ENCODE peak calls at places on chromosomes 12 and 14, in ten cellular contexts. Y is erythroblast; B is suprapubic skin; C is B cell; Q is epithelial cell of proximal tubule; I is NCI-H446; L is mesenchymal stem cell; W is stimulated activated CD8-positive, alpha-beta memory T cell treated with anti-CD3 and anti-CD28 coated beads, Interleukin-7, amount 100 ng/mL, for 4 hours; V is HuH-7; E is activated naive CD4-positive, alpha-beta T cell. Z is an unnamed sample.

GRCh38 chr14:103594265-103594664 is 31.5 kb downstream of the COA8 start:
- DNase-seq in Y (no peak), B (no peak), C (no peak), Q (no peak), I (no peak), L (peak), W (no peak), V (no peak), E (no peak), Z (peak)

GRCh38 chr14:103656031-103656757 is 27.2 kb downstream of the KLC1 start:
- DNase-seq in Y (no peak), B (no peak), C (no peak), Q (no peak), I (no peak), L (no peak), W (no peak), V (no peak), E (no peak), Z (no peak)

GRCh38 chr12:116861331-116861730 is 19.9 kb downstream of the HRK start:
- DNase-seq in Y (no peak), B (no peak), C (peak), Q (no peak), I (no peak), L (peak), W (no peak), V (no peak), E (no peak), Z (peak)

GRCh38 chr12:102201662-102202061 is 4.0 kb upstream of the PMCH start:
- DNase-seq in Y (no peak), B (no peak), C (no peak), Q (no peak), I (no peak), L (no peak), W (no peak), V (no peak), E (no peak), Z (no peak)

GRCh38 chr12:2113080-2113479 is 60.3 kb downstream of the CACNA1C start:
- DNase-seq in Y (no peak), B (no peak), C (no peak), Q (no peak), I (no peak), L (no peak), W (no peak), V (no peak), E (no peak), Z (no peak)

GRCh38 chr14:92753250-92753649 is 4.8 kb upstream of the LGMN start:
- DNase-seq in Y (no peak), B (no peak), C (no peak), Q (no peak), I (no peak), L (no peak), W (no peak), V (no peak), E (no peak), Z (peak)

GRCh38 chr12:38689704-38690103 is 215.7 kb downstream of the CPNE8 start:
- DNase-seq in Y (no peak), B (no peak), C (no peak), Q (no peak), I (no peak), L (peak), W (no peak), V (no peak), E (no peak), Z (no peak)

GRCh38 chr14:94011795-94012194 is 14.3 kb upstream of the OTUB2 start:
- DNase-seq in Y (no peak), B (no peak), C (no peak), Q (no peak), I (no peak), L (peak), W (no peak), V (no peak), E (no peak), Z (no peak)

GRCh38 chr12:14946856-14947255 is 8.5 kb upstream of the ERP27 start:
- DNase-seq in Y (no peak), B (no peak), C (no peak), Q (no peak), I (no peak), L (no peak), W (no peak), V (no peak), E (no peak), Z (no peak)

GRCh38 chr14:20501346-20501745 is 4.0 kb upstream of the RNASE10 start:
- DNase-seq in Y (no peak), B (no peak), C (no peak), Q (no peak), I (no peak), L (no peak), W (no peak), V (no peak), E (no peak), Z (no peak)

GRCh38 chr14:42930058-42930457 is 1323.4 kb downstream of the LRFN5 start:
- DNase-seq in Y (no peak), B (no peak), C (no peak), Q (no peak), I (no peak), L (peak), W (no peak), V (no peak), E (no peak), Z (no peak)

GRCh38 chr12:48349471-48349870 is 1.2 kb downstream of the ZNF641 start:
- DNase-seq in Y (no peak), B (no peak), C (no peak), Q (no peak), I (no peak), L (peak), W (no peak), V (no peak), E (no peak), Z (no peak)

GRCh38 chr12:91222746-91223145 is 40.1 kb upstream of the DCN start:
- DNase-seq in Y (no peak), B (no peak), C (no peak), Q (no peak), I (no peak), L (peak), W (no peak), V (no peak), E (no peak), Z (no peak)

GRCh38 chr12:20150835-20151234 is 217.5 kb upstream of the PDE3A start:
- DNase-seq in Y (no peak), B (no peak), C (no peak), Q (no peak), I (no peak), L (peak), W (no peak), V (no peak), E (no peak), Z (no peak)

GRCh38 chr12:127625372-127625771 is 641.6 kb upstream of the TMEM132C start:
- DNase-seq in Y (no peak), B (no peak), C (no peak), Q (no peak), I (no peak), L (no peak), W (no peak), V (no peak), E (no peak), Z (no peak)

GRCh38 chr12:106428379-106428778 is 70.8 kb downstream of the POLR3B start:
- DNase-seq in Y (no peak), B (no peak), C (no peak), Q (no peak), I (no peak), L (no peak), W (no peak), V (no peak), E (no peak), Z (no peak)

GRCh38 chr12:113798552-113798951 is 167.6 kb downstream of the RBM19 start:
- DNase-seq in Y (no peak), B (no peak), C (no peak), Q (no peak), I (no peak), L (no peak), W (no peak), V (no peak), E (no peak), Z (no peak)

GRCh38 chr14:51394804-51395203 is 154.8 kb downstream of the TMX1 start:
- DNase-seq in Y (no peak), B (no peak), C (no peak), Q (no peak), I (no peak), L (no peak), W (no peak), V (no peak), E (no peak), Z (no peak)

GRCh38 chr14:53890611-53891091 is 66.0 kb downstream of the BMP4 start:
- DNase-seq in Y (no peak), B (no peak), C (no peak), Q (no peak), I (no peak), L (peak), W (no peak), V (no peak), E (no peak), Z (no peak)

GRCh38 chr14:76768671-76769500 is 7.6 kb downstream of the VASH1 start:
- DNase-seq in Y (no peak), B (peak), C (no peak), Q (no peak), I (no peak), L (no peak), W (no peak), V (no peak), E (no peak), Z (no peak)

GRCh38 chr14:102930753-102931579 is 8.5 kb downstream of the AMN start:
- DNase-seq in Y (no peak), B (no peak), C (no peak), Q (peak), I (no peak), L (peak), W (no peak), V (no peak), E (no peak), Z (no peak)

GRCh38 chr12:2654311-2654710 is 140.5 kb upstream of the FKBP4 start:
- DNase-seq in Y (no peak), B (peak), C (no peak), Q (no peak), I (no peak), L (no peak), W (no peak), V (no peak), E (no peak), Z (no peak)

GRCh38 chr12:69107541-69107940 is 131.8 kb upstream of the CPSF6 start:
- DNase-seq in Y (no peak), B (no peak), C (no peak), Q (no peak), I (no peak), L (no peak), W (no peak), V (no peak), E (no peak), Z (no peak)

GRCh38 chr12:67400742-67401141 is 131.6 kb downstream of the CAND1 start:
- DNase-seq in Y (no peak), B (no peak), C (no peak), Q (no peak), I (no peak), L (no peak), W (no peak), V (no peak), E (no peak), Z (no peak)

GRCh38 chr12:104439137-104439536 is 17.6 kb upstream of the CHST11 start:
- DNase-seq in Y (no peak), B (no peak), C (no peak), Q (no peak), I (no peak), L (no peak), W (no peak), V (no peak), E (no peak), Z (no peak)

GRCh38 chr12:60335765-60336164 is 739.9 kb downstream of the SLC16A7 start:
- DNase-seq in Y (no peak), B (no peak), C (no peak), Q (no peak), I (no peak), L (peak), W (no peak), V (no peak), E (no peak), Z (no peak)

GRCh38 chr14:51333901-51334432 is 93.9 kb downstream of the TMX1 start:
- DNase-seq in Y (no peak), B (no peak), C (no peak), Q (no peak), I (no peak), L (no peak), W (no peak), V (no peak), E (no peak), Z (no peak)

GRCh38 chr12:47652491-47653234 is 53.2 kb downstream of the RPAP3 start:
- DNase-seq in Y (no peak), B (no peak), C (no peak), Q (no peak), I (no peak), L (peak), W (no peak), V (peak), E (no peak), Z (peak)

GRCh38 chr12:12240671-12241345 is 26.0 kb downstream of the LRP6 start:
- DNase-seq in Y (no peak), B (no peak), C (no peak), Q (no peak), I (no peak), L (peak), W (no peak), V (peak), E (no peak), Z (no peak)

GRCh38 chr12:131025939-131026702 is 72.4 kb downstream of the ADGRD1 start:
- DNase-seq in Y (no peak), B (no peak), C (no peak), Q (no peak), I (no peak), L (no peak), W (no peak), V (no peak), E (no peak), Z (no peak)

GRCh38 chr14:56055521-56055920 is 62.7 kb upstream of the PELI2 start:
- DNase-seq in Y (no peak), B (no peak), C (no peak), Q (no peak), I (no peak), L (no peak), W (no peak), V (no peak), E (no peak), Z (no peak)

Z was measured in C1 segment of cervical spinal cord.